ENCODE peak calls at places on chromosomes 11 and 22, in seven cellular contexts. T is mammary epithelial cell, P is PC-3, A is GM23338, F is neuronal stem cell, Z is GM12878, S is K562. R is an unnamed sample. For H3K27me3, the result is how much of the 10 kb centered on the place peaks cover.

GRCh38 chr11:96760306-96760705 is 370.5 kb downstream of the JRKL start:
- DNase-seq in F (no peak), P (no peak), S (no peak), Z (no peak), T (no peak), A (no peak), R (no peak)

GRCh38 chr22:20956258-20957117 is 10.6 kb upstream of the AIFM3 start:
- DNase-seq in Z (no peak), A (peak), S (no peak), F (no peak), T (peak), P (peak), R (peak)

GRCh38 chr11:110797453-110797852 is 85.2 kb upstream of the ARHGAP20 start:
- DNase-seq in S (no peak), A (no peak), T (peak), Z (peak), P (no peak), F (no peak), R (no peak)

GRCh38 chr11:77212314-77213007 is 84.4 kb downstream of the MYO7A start:
- DNase-seq in Z (no peak), T (no peak), F (no peak), P (no peak), A (no peak), S (no peak), R (peak)

GRCh38 chr11:110891411-110891810 is 179.2 kb upstream of the ARHGAP20 start:
- DNase-seq in Z (no peak), P (no peak), A (no peak), S (no peak), F (no peak), T (no peak), R (no peak)

GRCh38 chr11:12716816-12717215 is 42.6 kb downstream of the TEAD1 start:
- DNase-seq in A (no peak), F (no peak), P (no peak), S (no peak), T (no peak), Z (no peak), R (no peak)

GRCh38 chr11:130165601-130166456 is 6.2 kb downstream of the ST14 start:
- DNase-seq in F (no peak), P (no peak), Z (no peak), T (no peak), S (no peak), A (no peak), R (no peak)

GRCh38 chr22:27317961-27318360 is 483.6 kb downstream of the MN1 start:
- DNase-seq in P (no peak), A (no peak), T (peak), Z (no peak), S (no peak), F (no peak), R (no peak)

GRCh38 chr11:2988996-2989395 is 3.1 kb downstream of the NAP1L4 start:
- DNase-seq in S (no peak), F (no peak), Z (no peak), T (peak), A (no peak), P (no peak), R (no peak)

GRCh38 chr11:132318421-132319157 is 948.2 kb downstream of the NTM start:
- DNase-seq in Z (no peak), F (no peak), P (peak), T (peak), A (no peak), S (no peak), R (no peak)

GRCh38 chr11:26599421-26599820 is 27.4 kb upstream of the MUC15 start:
- DNase-seq in A (no peak), F (no peak), T (peak), S (no peak), P (no peak), Z (no peak), R (no peak)

GRCh38 chr22:39936523-39937145 is 23.6 kb upstream of the TMA7B start:
- DNase-seq in Z (no peak), F (no peak), P (no peak), A (no peak), T (no peak), S (no peak), R (no peak)

GRCh38 chr11:119594639-119595249 is 134.3 kb downstream of the NECTIN1 start:
- DNase-seq in S (peak), T (peak), Z (no peak), F (no peak), P (peak), A (no peak), R (no peak)

GRCh38 chr11:64687204-64687603 is 35.8 kb downstream of the NRXN2 start:
- DNase-seq in S (no peak), T (no peak), P (no peak), Z (no peak), F (no peak), A (no peak), R (no peak)
- H2AFZ ChIP-seq in S (no peak), T (no peak), P (no peak), Z (no peak), F (no peak), A (no peak), R (no peak)

GRCh38 chr22:49099089-49099488 is 728.6 kb downstream of the BRD1 start:
- DNase-seq in S (no peak), A (no peak), P (no peak), F (no peak), Z (no peak), T (no peak), R (no peak)

GRCh38 chr22:49101225-49101624 is 726.4 kb downstream of the BRD1 start:
- DNase-seq in P (no peak), S (no peak), T (no peak), A (no peak), Z (no peak), F (no peak), R (no peak)

GRCh38 chr22:49100764-49101163 is 726.9 kb downstream of the BRD1 start:
- DNase-seq in S (no peak), T (no peak), F (no peak), Z (no peak), P (no peak), A (no peak), R (no peak)

GRCh38 chr22:49100316-49100715 is 727.4 kb downstream of the BRD1 start:
- DNase-seq in S (no peak), P (no peak), F (no peak), A (no peak), Z (no peak), T (no peak), R (no peak)

DNA sequence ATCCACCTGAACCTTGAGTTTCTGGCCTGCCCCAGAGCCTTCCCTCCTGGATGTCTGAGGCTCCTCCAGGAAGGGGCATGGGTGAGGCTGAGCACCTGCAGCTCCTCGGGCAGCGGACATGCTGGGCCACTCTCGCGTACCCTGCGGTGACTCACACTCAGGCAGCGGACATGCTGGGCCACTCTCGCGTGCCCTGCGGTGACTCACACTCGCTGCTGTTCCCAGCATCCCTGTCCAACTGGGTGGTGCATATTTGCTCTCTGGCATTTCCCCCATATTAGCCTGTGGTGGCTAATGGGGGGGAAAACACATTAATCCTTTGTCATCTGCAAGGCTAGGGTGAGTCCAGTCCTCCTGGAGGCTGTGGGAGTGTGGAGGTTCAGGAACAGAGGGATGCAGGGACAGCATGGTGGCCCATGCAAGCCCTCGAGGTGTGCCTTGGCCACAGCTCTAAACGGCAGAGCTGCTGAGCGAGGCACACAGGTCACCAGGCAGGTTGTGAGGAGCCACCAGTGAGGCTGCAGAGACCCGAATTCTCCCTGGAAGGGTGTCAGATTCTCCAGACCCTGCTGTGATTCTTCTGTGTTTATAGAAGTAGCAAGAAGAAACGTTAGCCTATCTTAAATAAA is 728.1 kb downstream of the BRD1 start:
- DNase-seq in A (no peak), F (no peak), S (no peak), P (peak), Z (no peak), T (no peak), R (no peak)
- H3K27me3 ChIP-seq in A (under half), F (under half), S (under half), P (under half), Z (under half), T (under half), R (under half)

DNA sequence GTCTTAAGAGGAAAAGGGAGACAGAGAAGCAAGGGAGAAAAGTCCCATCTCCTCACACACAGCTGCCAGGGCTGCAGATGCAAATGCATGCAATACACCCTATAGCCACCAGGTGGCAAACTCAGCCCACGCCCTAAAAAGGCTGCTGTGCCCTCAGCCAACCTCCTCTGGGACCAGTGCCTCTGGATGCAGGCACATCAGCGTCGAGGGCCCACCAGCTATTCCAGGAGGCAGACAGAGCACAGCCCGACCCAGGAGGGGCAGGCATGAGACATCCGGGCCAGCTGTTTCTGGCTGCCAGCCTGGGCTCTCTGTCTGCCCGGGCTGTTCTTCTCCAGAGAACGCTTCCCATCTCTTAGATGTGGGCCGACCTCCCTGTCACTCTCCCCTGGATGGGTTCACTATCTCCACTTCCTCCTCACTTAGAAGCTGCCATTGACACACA is 39.7 kb downstream of the TPBGL start:
- DNase-seq in S (peak), T (peak), A (peak), Z (peak), F (peak), P (peak), R (peak)
- H3K27ac ChIP-seq in S (no peak), T (no peak), A (no peak), Z (no peak), F (no peak), P (no peak), R (no peak)

DNA sequence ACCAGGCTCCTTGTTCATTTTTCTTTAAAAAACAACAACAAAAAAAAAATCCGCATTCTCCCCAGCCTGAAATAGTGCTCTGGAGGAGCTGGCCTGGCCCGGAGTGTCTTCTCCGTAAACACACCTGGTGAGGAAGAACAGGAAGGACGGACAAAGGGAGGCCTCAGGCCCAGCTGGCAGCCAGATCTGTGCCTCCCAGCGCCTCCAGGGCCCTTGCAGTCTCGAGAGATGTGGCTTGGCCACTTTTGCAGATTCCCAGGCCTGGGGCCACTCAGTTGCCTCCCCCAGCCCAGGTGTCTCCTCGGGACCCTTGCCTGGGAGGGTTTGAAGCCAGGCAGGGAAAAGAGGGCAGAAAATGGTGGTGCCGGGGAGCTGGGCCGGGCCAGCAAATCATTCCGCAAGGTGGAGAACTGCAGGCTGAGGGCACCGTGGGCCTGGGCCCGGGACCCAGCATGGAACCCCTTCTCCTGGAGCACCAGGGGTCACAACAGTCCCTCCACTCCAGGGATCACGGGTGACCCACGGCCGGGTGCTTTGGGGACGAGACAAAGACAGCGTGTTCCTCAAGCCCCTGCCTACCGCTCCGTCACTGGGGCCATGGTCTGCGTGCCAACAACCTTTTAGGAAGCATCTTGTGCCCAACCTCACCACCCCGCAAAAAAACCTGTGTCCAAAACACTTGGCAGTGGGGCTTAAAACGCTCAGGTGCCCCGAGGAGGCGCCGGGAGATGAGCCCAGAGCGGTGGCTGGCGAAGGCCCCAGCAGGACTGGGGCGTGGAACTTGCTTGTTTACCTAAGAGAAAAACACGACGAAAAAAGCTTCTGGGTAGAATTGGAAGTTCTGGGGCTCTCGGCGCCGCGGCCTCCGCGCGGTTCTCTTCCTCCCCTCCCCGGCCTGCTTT is 67.1 kb upstream of the WNT7B start:
- DNase-seq in P (peak), T (peak), Z (no peak), S (no peak), A (peak), F (no peak), R (no peak)
- H2AFZ ChIP-seq in P (peak), T (peak), Z (no peak), S (no peak), A (peak), F (peak), R (no peak)